ENCODE peak calls at places on chromosomes 13 and 19, in seven cellular contexts. V is stimulated activated CD4-positive, alpha-beta T cell treated with anti-CD3 and anti-CD28 coated beads, Interleukin-12 subunit alpha, Interleukin-12 subunit beta, amount 100 ng/mL, for 4 hours; O is RPMI7951; J is posterior cingulate gyrus; T is right atrium auricular region; K is fibroblast of pulmonary artery; A is osteoblast. Z is an unnamed sample.

GRCh38 chr13:114179087-114179658 is at the start of gene CFAP97D2:
- DNase-seq in K (no peak), A (peak), J (no peak), T (no peak), O (no peak), V (no peak), Z (no peak)

GRCh38 chr13:112905086-112905485 is 63.9 kb upstream of the MCF2L start:
- DNase-seq in T (no peak), O (no peak), K (no peak), J (no peak), A (no peak), V (no peak), Z (no peak)

GRCh38 chr19:6476155-6476895 is 5.3 kb downstream of the DENND1C start:
- DNase-seq in V (peak), T (no peak), A (peak), K (peak), J (peak), O (peak), Z (peak)

GRCh38 chr13:41501281-41501680 is 43.9 kb downstream of the RGCC start:
- DNase-seq in K (no peak), T (no peak), A (no peak), V (no peak), O (no peak), J (no peak), Z (no peak)

GRCh38 chr19:45245334-45245787 is at the start of gene EXOC3L2:
- DNase-seq in A (peak), T (no peak), K (no peak), V (no peak), O (peak), J (no peak), Z (no peak)

GRCh38 chr19:49929121-49929610 is at the start of the genes ATF5 and NUP62:
- DNase-seq in A (peak), O (peak), V (peak), K (peak), J (peak), T (peak), Z (peak)

GRCh38 chr19:54837542-54837941 is 12.7 kb upstream of the KIR3DL2 start:
- DNase-seq in K (no peak), O (no peak), A (no peak), T (no peak), V (no peak), J (no peak), Z (no peak)

GRCh38 chr19:40802300-40803169 is 3.5 kb downstream of the EGLN2 start:
- DNase-seq in J (no peak), V (no peak), T (peak), A (peak), O (no peak), K (peak), Z (peak)

GRCh38 chr13:99380921-99381645 is 73.9 kb upstream of the GPR183 start:
- DNase-seq in J (no peak), T (peak), K (no peak), V (peak), O (no peak), A (no peak), Z (no peak)

GRCh38 chr19:2574971-2575630 is 99.2 kb downstream of the GADD45B start:
- DNase-seq in J (no peak), V (no peak), A (no peak), O (no peak), T (no peak), K (no peak), Z (no peak)

GRCh38 chr19:51807925-51808324 is 13.0 kb downstream of the FPR3 start:
- DNase-seq in J (no peak), T (no peak), K (no peak), A (no peak), V (no peak), O (no peak), Z (no peak)

GRCh38 chr19:14649020-14649419 is 25.6 kb downstream of the ADGRE3 start:
- DNase-seq in T (no peak), O (no peak), A (no peak), K (no peak), V (no peak), J (no peak), Z (no peak)

GRCh38 chr19:14472202-14472961 is 2.8 kb downstream of the PTGER1 start:
- DNase-seq in K (peak), O (peak), A (peak), J (peak), V (peak), T (no peak), Z (peak)

GRCh38 chr19:947090-947706 is 21.4 kb downstream of the ARID3A start:
- DNase-seq in A (no peak), V (no peak), O (no peak), T (no peak), J (no peak), K (no peak), Z (no peak)

GRCh38 chr19:22427587-22428298 is 5.6 kb upstream of the ZNF98 start:
- DNase-seq in O (no peak), V (no peak), K (no peak), A (no peak), T (no peak), J (no peak), Z (no peak)

GRCh38 chr19:46736544-46737274 is 9.1 kb upstream of the FKRP start:
- DNase-seq in V (no peak), J (no peak), A (no peak), K (no peak), O (no peak), T (peak), Z (peak)

GRCh38 chr13:30581582-30581981 is 36.1 kb upstream of the USPL1 start:
- DNase-seq in K (peak), J (no peak), V (no peak), A (peak), T (no peak), O (no peak), Z (peak)

GRCh38 chr13:93956416-93956815 is 523.1 kb downstream of the DCT start:
- DNase-seq in J (no peak), K (no peak), V (no peak), O (no peak), A (no peak), T (no peak), Z (no peak)

GRCh38 chr19:2834294-2834871 is 6.9 kb upstream of the ZNF555 start:
- DNase-seq in V (no peak), K (no peak), O (no peak), T (no peak), J (no peak), A (no peak), Z (no peak)

GRCh38 chr19:48351341-48351752 is 12.4 kb downstream of the TMEM143 start:
- DNase-seq in O (peak), V (peak), J (no peak), K (peak), T (peak), A (peak), Z (peak)

GRCh38 chr13:26656919-26657318 is 99.4 kb downstream of the WASF3 start:
- DNase-seq in A (peak), J (no peak), T (no peak), V (no peak), K (peak), O (no peak), Z (peak)

GRCh38 chr19:53193534-53194222 is 520 bp upstream of the ZNF665 start:
- DNase-seq in V (no peak), J (no peak), A (no peak), T (no peak), K (no peak), O (no peak), Z (no peak)

GRCh38 chr13:27954406-27954851 is 14.7 kb downstream of the CDX2 start:
- DNase-seq in O (peak), A (peak), J (peak), T (no peak), V (no peak), K (peak), Z (no peak)

GRCh38 chr19:14112051-14112808 is 5.3 kb downstream of the PRKACA start:
- DNase-seq in T (peak), O (no peak), K (no peak), J (no peak), V (no peak), A (peak), Z (no peak)

GRCh38 chr19:52138614-52139290 is 986 bp downstream of the ZNF616 start:
- DNase-seq in T (no peak), J (peak), V (peak), A (no peak), K (peak), O (peak), Z (peak)

GRCh38 chr13:20843177-20843576 is 59.4 kb downstream of the XPO4 start:
- DNase-seq in T (no peak), K (peak), V (no peak), O (no peak), A (no peak), J (no peak), Z (peak)

GRCh38 chr19:14369399-14370168 is 11.7 kb upstream of the ADGRE5 start:
- DNase-seq in K (peak), T (peak), V (peak), O (peak), A (no peak), J (no peak), Z (peak)

GRCh38 chr19:27736225-27736624 is 1476.7 kb downstream of the UQCRFS1 start:
- DNase-seq in K (no peak), A (no peak), O (no peak), T (no peak), V (no peak), J (no peak), Z (no peak)

GRCh38 chr19:14516746-14517438 is 1.3 kb downstream of the DNAJB1 start:
- DNase-seq in V (no peak), T (no peak), J (no peak), K (no peak), O (peak), A (peak), Z (no peak)

GRCh38 chr13:29817604-29818378 is 32.6 kb downstream of the UBL3 start:
- DNase-seq in V (no peak), J (no peak), O (peak), T (no peak), A (peak), K (no peak), Z (no peak)

GRCh38 chr13:102847272-102848234 is 1.7 kb downstream of the ERCC5 start:
- DNase-seq in O (peak), J (no peak), K (peak), V (no peak), A (peak), T (no peak), Z (peak)

GRCh38 chr13:43360911-43361605 is 337.7 kb downstream of the DNAJC15 start:
- DNase-seq in V (no peak), A (peak), J (no peak), T (no peak), K (peak), O (peak), Z (no peak)

Z was measured in cardiac muscle cell.